ENCODE peak calls at places on chromosomes 4 and X, in four cellular contexts. C is cardiac muscle cell; Q is CD4-positive, alpha-beta memory T cell; P is tibial nerve. K is an unnamed sample.

GRCh38 chrX:13013353-13014110 is 30.9 kb downstream of the FAM9C start:
- DNase-seq in C (peak), Q (peak), P (no peak), K (no peak)

GRCh38 chrX:13711141-13711540 is 22.2 kb downstream of the RAB9A start:
- DNase-seq in C (no peak), Q (no peak), P (no peak), K (no peak)

GRCh38 chr4:150821641-150822040 is 193.4 kb downstream of the LRBA start:
- DNase-seq in C (no peak), Q (no peak), P (no peak), K (no peak)

GRCh38 chr4:143549924-143550323 is 36.4 kb downstream of the SMARCA5 start:
- DNase-seq in C (no peak), Q (no peak), P (no peak), K (no peak)

GRCh38 chr4:2762048-2762447 is 5.9 kb upstream of the TNIP2 start:
- DNase-seq in C (no peak), Q (no peak), P (no peak), K (no peak)

GRCh38 chrX:150363561-150364346 is 637 bp downstream of the MAMLD1 start:
- DNase-seq in C (peak), Q (peak), P (no peak), K (no peak)

GRCh38 chrX:84876876-84877275 is 126.8 kb upstream of the APOOL start:
- DNase-seq in C (no peak), Q (no peak), P (no peak), K (no peak)

GRCh38 chrX:118948270-118948669 is 26.1 kb upstream of the LONRF3 start:
- DNase-seq in C (no peak), Q (no peak), P (no peak), K (no peak)

GRCh38 chr4:7384929-7385890 is 49.5 kb downstream of the PSAPL1 start:
- DNase-seq in C (no peak), Q (no peak), P (no peak), K (peak)

GRCh38 chrX:55488268-55488558 is 1.4 kb downstream of the USP51 start:
- DNase-seq in C (no peak), Q (no peak), P (no peak), K (no peak)

GRCh38 chrX:55488559-55489314 is 911 bp downstream of the USP51 start:
- DNase-seq in C (peak), Q (peak), P (peak), K (peak)

GRCh38 chrX:55486736-55487135 is 2.9 kb downstream of the USP51 start:
- DNase-seq in C (peak), Q (no peak), P (no peak), K (peak)

GRCh38 chrX:55484948-55485347 is 4.7 kb downstream of the USP51 start:
- DNase-seq in C (no peak), Q (no peak), P (no peak), K (no peak)

GRCh38 chrX:55487143-55487542 is 2.5 kb downstream of the USP51 start:
- DNase-seq in C (no peak), Q (no peak), P (no peak), K (no peak)
- H3K27ac ChIP-seq in C (no peak), Q (no peak), P (no peak), K (peak)

DNA sequence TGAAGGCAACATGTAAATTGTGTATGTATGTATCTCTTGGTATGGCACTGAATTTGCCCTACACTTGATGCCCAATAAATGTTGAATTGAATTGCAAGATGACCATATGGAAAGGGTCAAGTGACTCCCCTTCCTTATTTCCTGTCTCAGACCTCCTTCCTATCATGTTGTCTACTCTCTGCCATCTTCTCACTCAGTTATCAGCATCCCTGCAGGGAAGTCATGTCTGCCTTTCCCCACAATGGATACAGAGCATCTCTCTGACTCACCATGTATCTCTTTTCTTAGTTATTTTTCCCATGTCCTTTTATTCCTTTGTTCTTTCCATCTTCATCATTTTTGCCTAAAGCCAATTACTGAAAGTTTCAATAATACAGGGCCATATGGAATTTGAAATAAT is 22.5 kb downstream of the BMX start:
- DNase-seq in C (no peak), Q (no peak), P (no peak), K (no peak)
- H3K27ac ChIP-seq in C (no peak), Q (no peak), P (no peak), K (no peak)

GRCh38 chr4:53185853-53186590 is 179.8 kb downstream of the SCFD2 start:
- DNase-seq in C (peak), Q (no peak), P (no peak), K (no peak)
- H3K27ac ChIP-seq in C (no peak), Q (no peak), P (no peak), K (no peak)

DNA sequence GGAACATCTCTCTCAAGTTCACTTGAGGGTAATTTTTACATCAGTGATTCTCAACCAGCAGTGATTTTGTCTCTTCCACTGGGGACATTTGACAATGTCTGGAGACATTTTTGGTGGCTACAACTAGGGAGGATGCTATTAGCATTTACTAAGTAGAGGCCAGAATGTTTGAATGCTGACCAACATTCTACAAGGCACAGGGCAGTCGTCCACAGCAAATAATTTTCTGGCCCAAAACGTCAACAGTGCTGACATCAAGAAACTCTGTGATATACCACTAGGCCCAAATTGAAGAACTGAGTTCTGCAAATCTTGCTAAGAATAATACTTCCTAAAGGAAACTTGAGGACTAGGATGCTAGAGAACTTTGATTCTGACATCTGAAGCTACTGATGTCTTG is 7.1 kb downstream of the KLKB1 start:
- DNase-seq in C (no peak), Q (no peak), P (no peak), K (no peak)
- H3K27ac ChIP-seq in C (no peak), Q (no peak), P (no peak), K (no peak)

GRCh38 chrX:18674417-18674787 is 2.5 kb upstream of the RS1 start:
- DNase-seq in C (no peak), Q (no peak), P (no peak), K (peak)
- H3K27ac ChIP-seq in C (no peak), Q (peak), P (peak), K (peak)

DNA sequence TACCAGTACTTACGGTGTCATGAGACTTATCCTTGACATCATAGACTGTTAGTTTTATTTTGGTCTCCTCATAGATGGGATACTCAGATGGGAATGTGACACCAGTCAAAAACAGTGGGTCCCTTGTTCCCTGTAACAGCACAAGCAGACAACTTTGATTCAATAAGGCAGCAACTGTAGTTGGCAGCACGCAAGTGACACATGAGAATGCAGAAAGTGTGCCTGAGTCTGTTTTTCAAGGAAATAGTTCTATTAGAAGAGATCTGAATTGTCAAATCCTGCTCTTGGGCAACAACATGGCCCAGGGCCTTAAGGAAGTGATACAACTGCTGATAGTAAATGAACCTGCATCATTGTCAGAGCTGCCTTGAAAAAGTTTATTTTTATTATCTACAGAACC is 443.2 kb downstream of the INPP4B start:
- DNase-seq in C (peak), Q (no peak), P (peak), K (no peak)
- H3K27ac ChIP-seq in C (no peak), Q (peak), P (peak), K (peak)

DNA sequence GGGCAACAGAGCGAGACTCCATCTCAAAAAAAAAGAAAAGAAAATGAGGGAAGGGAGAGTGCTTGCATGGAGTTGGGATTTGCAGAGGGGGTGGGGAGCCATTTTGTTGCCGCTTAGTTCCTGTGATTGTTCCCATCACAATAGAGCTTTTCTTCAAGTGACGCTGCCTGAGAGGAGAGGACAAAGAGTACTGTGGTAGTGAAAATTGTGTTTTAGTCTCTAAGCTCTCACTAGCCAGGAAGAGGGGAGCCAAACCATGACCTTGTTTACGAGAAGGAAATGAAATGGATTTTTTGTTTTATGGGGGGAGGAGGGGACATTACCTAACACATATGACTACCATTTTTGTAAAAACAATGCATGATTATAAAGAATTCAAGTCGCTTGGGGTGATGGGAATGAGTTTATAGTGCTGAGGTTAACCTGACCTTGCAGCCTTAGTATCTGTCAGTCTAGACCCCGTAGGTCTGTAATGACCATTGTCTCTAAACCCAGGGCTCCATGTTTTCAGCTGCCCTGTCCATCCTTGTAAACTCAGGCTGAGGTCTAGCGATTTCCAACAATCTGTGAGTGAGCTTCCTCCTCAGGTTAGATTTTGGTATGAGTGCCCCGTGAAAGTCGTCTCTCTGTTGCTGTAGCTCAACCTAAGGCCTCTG is 18.8 kb downstream of the SRD5A3 start:
- DNase-seq in C (no peak), Q (no peak), P (no peak), K (no peak)
- H3K27ac ChIP-seq in C (no peak), Q (no peak), P (no peak), K (peak)

GRCh38 chrX:69036674-69037573 is 128.3 kb downstream of the PJA1 start:
- DNase-seq in C (no peak), Q (no peak), P (no peak), K (no peak)

GRCh38 chrX:69038826-69039225 is 126.4 kb downstream of the PJA1 start:
- DNase-seq in C (no peak), Q (no peak), P (no peak), K (no peak)

GRCh38 chrX:69038188-69038587 is 127.1 kb downstream of the PJA1 start:
- DNase-seq in C (no peak), Q (no peak), P (no peak), K (no peak)

GRCh38 chrX:69034451-69034850 is 130.8 kb downstream of the PJA1 start:
- DNase-seq in C (no peak), Q (no peak), P (no peak), K (no peak)

GRCh38 chrX:69037786-69038185 is 127.5 kb downstream of the PJA1 start:
- DNase-seq in C (no peak), Q (no peak), P (no peak), K (no peak)
- H3K27ac ChIP-seq in C (no peak), Q (no peak), P (no peak), K (no peak)

GRCh38 chr4:41154001-41154813 is 60.1 kb downstream of the APBB2 start:
- DNase-seq in C (peak), Q (no peak), P (no peak), K (no peak)
- H3K27ac ChIP-seq in C (no peak), Q (no peak), P (no peak), K (peak)

DNA sequence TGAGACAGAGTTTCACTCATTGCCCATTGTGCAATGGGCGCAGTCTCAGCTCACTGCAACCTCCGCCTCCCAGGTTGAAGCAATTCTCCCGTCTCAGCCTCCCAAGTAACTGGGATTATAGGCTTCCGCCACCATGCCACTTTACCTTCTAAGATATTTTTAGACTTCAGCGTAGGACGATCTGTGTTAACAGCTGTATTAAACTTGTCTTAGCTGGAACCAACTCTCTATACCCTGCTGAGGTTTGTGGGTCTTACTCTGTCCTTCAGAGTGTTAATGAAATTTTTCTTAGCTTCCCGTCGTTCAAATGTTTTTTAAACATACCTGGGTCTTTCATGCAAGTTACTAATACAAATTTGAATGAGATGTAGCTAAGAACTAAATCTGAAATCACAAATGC is 14.7 kb downstream of the TMEM165 start:
- DNase-seq in C (no peak), Q (no peak), P (no peak), K (no peak)
- H3K27ac ChIP-seq in C (no peak), Q (no peak), P (no peak), K (no peak)